ENCODE peak calls at places on chromosome 9, in nine cellular contexts. T is mammary epithelial cell; L is effector memory CD4-positive, alpha-beta T cell; C is upper lobe of right lung; E is Peyer's patch; S is cardiac muscle cell; W is PC-9; G is fibroblast of lung; A is esophagus squamous epithelium. N is an unnamed sample.

GRCh38 chr9:133991211-133991921 is 758 bp downstream of the VAV2 start:
- DNase-seq in T (peak; percentile 15), W (peak; percentile 37), A (no peak), L (no peak), C (no peak), S (no peak), E (no peak), G (no peak), N (no peak)

GRCh38 chr9:18996191-18996590 is 36.8 kb downstream of the SAXO1 start:
- DNase-seq in G (no peak), E (no peak), W (no peak), S (no peak), T (no peak), L (no peak), A (no peak), C (no peak), N (no peak)

GRCh38 chr9:36400332-36401178 is 486 bp upstream of the RNF38 start:
- DNase-seq in S (peak; percentile 91), E (peak; percentile 86), W (peak; percentile 84), C (peak; percentile 96), L (peak; percentile 91), G (peak; percentile 79), A (peak; percentile 61), T (peak; percentile 92), N (peak; percentile 90)

GRCh38 chr9:110777843-110778215 is 109.2 kb downstream of the MUSK start:
- DNase-seq in C (no peak), E (no peak), G (no peak), W (no peak), A (no peak), T (no peak), S (no peak), L (no peak), N (no peak)

GRCh38 chr9:107487521-107488399 is 1.8 kb downstream of the KLF4 start:
- DNase-seq in E (no peak), S (peak; percentile 76), G (peak; percentile 51), T (no peak), L (no peak), A (no peak), W (peak; percentile 82), C (peak; percentile 82), N (no peak)

GRCh38 chr9:121285835-121286687 is 18.1 kb downstream of the GSN start:
- DNase-seq in C (peak; percentile 68), W (peak; percentile 54), T (peak; percentile 83), S (peak; percentile 67), L (no peak), A (no peak), E (no peak), G (peak; percentile 65), N (no peak)

GRCh38 chr9:103533318-103533717 is 538.2 kb downstream of the CYLC2 start:
- DNase-seq in W (no peak), G (no peak), S (no peak), C (no peak), T (no peak), E (no peak), L (no peak), A (no peak), N (no peak)

GRCh38 chr9:68678430-68678829 is 26.6 kb upstream of the PIP5K1B start:
- DNase-seq in C (no peak), G (no peak), E (no peak), W (no peak), S (peak; percentile 53), L (no peak), A (no peak), T (no peak), N (no peak)

GRCh38 chr9:124666642-124667041 is 104.5 kb downstream of the NR6A1 start:
- DNase-seq in E (no peak), G (no peak), A (no peak), L (no peak), S (no peak), T (no peak), W (no peak), C (no peak), N (no peak)

GRCh38 chr9:35645736-35646582 is 4.8 kb downstream of the SIT1 start:
- DNase-seq in G (no peak), C (peak; percentile 74), A (no peak), T (peak; percentile 73), E (no peak), W (peak; percentile 54), L (no peak), S (peak; percentile 57), N (no peak)

GRCh38 chr9:134807726-134808125 is 72.9 kb upstream of the FCN2 start:
- DNase-seq in A (no peak), C (no peak), G (peak; percentile 70), T (no peak), E (no peak), S (peak; percentile 42), W (no peak), L (no peak), N (no peak)

GRCh38 chr9:35606726-35607125 is 1.7 kb downstream of the TESK1 start:
- DNase-seq in G (no peak), C (no peak), W (no peak), S (no peak), E (no peak), A (no peak), L (no peak), T (no peak), N (no peak)

GRCh38 chr9:84990416-84990815 is 320.9 kb downstream of the NTRK2 start:
- DNase-seq in C (no peak), L (no peak), S (peak; percentile 25), E (no peak), W (no peak), G (peak; percentile 46), T (peak; percentile 98), A (no peak), N (no peak)

GRCh38 chr9:70006299-70006698 is 37.3 kb upstream of the MAMDC2 start:
- DNase-seq in A (no peak), L (no peak), G (peak; percentile 57), C (no peak), S (no peak), E (no peak), T (no peak), W (no peak), N (no peak)

GRCh38 chr9:15353892-15354291 is 46.9 kb upstream of the TTC39B start:
- DNase-seq in S (no peak), L (no peak), W (no peak), A (no peak), E (no peak), C (no peak), T (no peak), G (no peak), N (no peak)

GRCh38 chr9:96193356-96193755 is 108.6 kb downstream of the HSD17B3 start:
- DNase-seq in E (no peak), A (no peak), T (no peak), G (peak; percentile 11), W (no peak), L (no peak), S (no peak), C (no peak), N (no peak)

GRCh38 chr9:4905135-4905490 is 80.0 kb upstream of the JAK2 start:
- DNase-seq in W (no peak), S (no peak), C (no peak), A (no peak), G (no peak), T (no peak), L (no peak), E (no peak), N (no peak)

GRCh38 chr9:15735083-15735974 is 182.5 kb downstream of the CCDC171 start:
- DNase-seq in A (no peak), L (no peak), S (no peak), W (peak; percentile 16), E (no peak), T (peak; percentile 81), G (peak; percentile 91), C (no peak), N (no peak)

GRCh38 chr9:120265791-120266190 is 314.2 kb downstream of the CDK5RAP2 start:
- DNase-seq in E (no peak), W (no peak), A (no peak), C (no peak), L (no peak), S (peak; percentile 10), G (peak; percentile 2), T (no peak), N (no peak)

GRCh38 chr9:75601280-75601679 is 289.2 kb upstream of the PCSK5 start:
- DNase-seq in S (peak; percentile 31), T (peak; percentile 2), C (no peak), L (no peak), E (no peak), G (no peak), A (no peak), W (no peak), N (no peak)

GRCh38 chr9:112631313-112631712 is 86.6 kb downstream of the INIP start:
- DNase-seq in G (no peak), C (no peak), L (no peak), A (no peak), E (no peak), S (no peak), W (no peak), T (no peak), N (no peak)
- H3K4me3 ChIP-seq in G (no peak overlapping the region), C (no peak overlapping the region), L (no peak overlapping the region), A (no peak overlapping the region), E (no peak overlapping the region), S (no peak overlapping the region), W (no peak overlapping the region), T (no peak overlapping the region), N (no peak overlapping the region)

DNA sequence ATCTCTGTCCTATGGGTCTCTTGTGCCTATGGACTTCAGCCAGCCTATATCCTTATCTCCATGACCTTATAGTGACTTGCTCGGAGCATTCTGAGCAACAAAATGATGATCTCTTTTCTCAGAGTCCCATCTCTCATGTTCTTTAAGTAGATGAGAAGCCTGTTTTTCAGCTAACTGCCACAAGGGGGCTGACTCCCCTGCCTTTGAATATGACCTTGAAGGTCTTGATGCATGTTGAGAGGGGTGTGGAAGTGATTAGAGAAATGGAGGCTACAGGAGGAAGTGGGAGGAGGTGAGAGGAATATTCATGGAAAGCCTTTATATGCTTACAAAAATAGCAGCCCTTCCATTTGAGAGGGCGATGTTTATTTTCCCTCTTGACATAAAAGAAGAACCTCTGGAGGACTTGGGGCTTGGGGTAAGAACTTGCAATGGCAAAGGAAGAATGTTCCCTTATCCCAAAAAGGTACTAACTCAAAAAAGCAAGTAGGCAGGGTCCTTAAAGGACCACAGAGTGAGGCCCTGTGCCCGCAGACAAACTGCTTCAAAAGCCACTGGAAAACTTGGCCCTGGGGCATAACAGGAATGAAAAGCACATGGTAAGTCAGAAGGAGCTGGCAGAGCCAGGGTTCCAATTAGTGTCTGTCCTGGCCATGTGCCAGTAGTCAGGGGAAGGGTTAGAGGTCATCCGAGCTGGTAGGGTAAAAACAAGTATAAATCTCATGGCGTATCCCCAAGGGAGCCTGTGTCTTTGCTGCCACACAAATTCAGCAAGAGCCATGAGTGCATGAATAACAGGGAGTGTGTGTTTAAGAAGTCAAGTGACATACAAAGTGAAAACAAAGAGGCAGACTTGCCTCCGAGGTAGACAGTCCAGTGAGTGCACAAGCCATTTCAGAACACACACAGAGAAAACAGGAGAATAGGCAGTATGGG is 39.1 kb downstream of the FGD3 start:
- DNase-seq in E (peak; percentile 46), A (no peak), W (no peak), S (no peak), T (no peak), G (no peak), C (peak; percentile 53), L (no peak), N (no peak)
- H3K9me3 ChIP-seq in E (no peaks in the 10 kb centered on the region), A (peaks cover 9% of the 10 kb centered on the region), W (peaks cover 33% of the 10 kb centered on the region), S (no peaks in the 10 kb centered on the region), T (peaks cover 19% of the 10 kb centered on the region), G (no peaks in the 10 kb centered on the region), C (peaks cover 4% of the 10 kb centered on the region), L (no peaks in the 10 kb centered on the region), N (no peaks in the 10 kb centered on the region)

GRCh38 chr9:129285382-129285781 is 107.3 kb upstream of the IER5L start:
- DNase-seq in L (no peak), C (peak; percentile 10), W (no peak), A (no peak), E (no peak), T (no peak), S (no peak), G (no peak), N (no peak)
- H3K4me1 ChIP-seq in L (no peaks in the 10 kb centered on the region), C (peaks cover 14% of the 10 kb centered on the region), W (peaks cover 5% of the 10 kb centered on the region), A (peaks cover 30% of the 10 kb centered on the region), E (no peaks in the 10 kb centered on the region), T (peaks cover under 1% of the 10 kb centered on the region), S (peaks cover 32% of the 10 kb centered on the region), G (no peaks in the 10 kb centered on the region), N (no peaks in the 10 kb centered on the region)

GRCh38 chr9:100425758-100426157 is 1.2 kb upstream of the MSANTD3 start:
- DNase-seq in T (peak; percentile 29), S (no peak), E (no peak), C (no peak), A (no peak), W (no peak), L (no peak), G (peak; percentile 39), N (no peak)
- H3K4me3 ChIP-seq in T (no peak overlapping the region), S (no peak overlapping the region), E (no peak overlapping the region), C (no peak overlapping the region), A (no peak overlapping the region), W (peak overlapping the region; percentile 96), L (no peak overlapping the region), G (no peak overlapping the region), N (no peak overlapping the region)

N was measured in CD8-positive, alpha-beta memory T cell.